ENCODE peak calls at places on chromosomes 5 and 9, in five cellular contexts. K is T follicular helper cell; P is CD8-positive, alpha-beta memory T cell; W is left ventricle myocardium superior; T is pons. H is an unnamed sample.

GRCh38 chr9:136694163-136694864 is 7.1 kb upstream of the AGPAT2 start:
- DNase-seq in K (no peak), P (no peak), W (peak; percentile 80), T (no peak), H (no peak)

GRCh38 chr9:4986783-4987182 is 1.7 kb downstream of the JAK2 start:
- DNase-seq in K (no peak), P (no peak), W (no peak), T (no peak), H (no peak)

GRCh38 chr5:122187426-122187825 is 58.1 kb downstream of the ZNF474 start:
- DNase-seq in K (no peak), P (no peak), W (no peak), T (no peak), H (no peak)

GRCh38 chr5:60287174-60287771 is 393.7 kb upstream of the PDE4D start:
- DNase-seq in K (no peak), P (no peak), W (no peak), T (peak; percentile 85), H (no peak)

GRCh38 chr5:82107277-82107676 is 135.5 kb downstream of the ATG10 start:
- DNase-seq in K (no peak), P (no peak), W (no peak), T (peak; percentile 64), H (no peak)

GRCh38 chr5:112880219-112880964 is 19.3 kb downstream of the SRP19 start:
- DNase-seq in K (no peak), P (no peak), W (no peak), T (no peak), H (no peak)

GRCh38 chr5:81826128-81826527 is 75.2 kb upstream of the SSBP2 start:
- DNase-seq in K (no peak), P (no peak), W (no peak), T (no peak), H (no peak)

GRCh38 chr5:151706906-151707305 is 20.2 kb upstream of the SPARC start:
- DNase-seq in K (no peak), P (no peak), W (no peak), T (no peak), H (no peak)

GRCh38 chr5:89128097-89128496 is 245.1 kb upstream of the MEF2C start:
- DNase-seq in K (no peak), P (no peak), W (no peak), T (no peak), H (no peak)

GRCh38 chr5:1666812-1667588 is 132.6 kb downstream of the MRPL36 start:
- DNase-seq in K (peak; percentile 26), P (no peak), W (peak; percentile 55), T (no peak), H (peak; percentile 51)

GRCh38 chr9:71670121-71670520 is 98.2 kb downstream of the CEMIP2 start:
- DNase-seq in K (no peak), P (no peak), W (no peak), T (no peak), H (no peak)

GRCh38 chr5:171857537-171857936 is 71.9 kb downstream of the SMIM23 start:
- DNase-seq in K (no peak), P (no peak), W (no peak), T (no peak), H (no peak)

H was measured in T-cell.